ENCODE peak calls at places on chromosomes 7 and 10, in six cellular contexts. G is prostate gland, H is transverse colon, D is adrenal gland, R is HCT116, B is K562. Y is an unnamed sample. For H3K27me3, the result is how much of the 10 kb centered on the place peaks cover.

GRCh38 chr10:127243490-127244272 is 47.3 kb upstream of the INSYN2A start:
- DNase-seq in B (peak), G (no peak), H (peak), D (peak), R (peak), Y (no peak)

GRCh38 chr10:101014230-101014884 is 14.7 kb downstream of the LZTS2 start:
- DNase-seq in G (peak), B (peak), R (no peak), H (peak), D (peak), Y (peak)

GRCh38 chr7:23529262-23529859 is 2.4 kb downstream of the TRA2A start:
- DNase-seq in D (peak), R (no peak), H (no peak), G (no peak), B (peak), Y (no peak)

GRCh38 chr10:115030483-115031200 is 62.5 kb upstream of the ATRNL1 start:
- DNase-seq in B (peak), G (no peak), D (no peak), H (no peak), R (no peak), Y (no peak)

GRCh38 chr10:29113251-29113945 is 175.5 kb upstream of the LYZL1 start:
- DNase-seq in G (no peak), D (no peak), R (no peak), B (no peak), H (no peak), Y (no peak)

GRCh38 chr7:124073325-124073676 is 40.4 kb upstream of the TMEM229A start:
- DNase-seq in B (no peak), D (no peak), G (no peak), H (no peak), R (no peak), Y (no peak)

GRCh38 chr7:90751595-90751994 is 155.5 kb downstream of the CDK14 start:
- DNase-seq in B (no peak), D (no peak), H (no peak), R (no peak), G (no peak), Y (no peak)

GRCh38 chr10:75065081-75065480 is 46.4 kb upstream of the SAMD8 start:
- DNase-seq in H (no peak), R (no peak), G (no peak), D (no peak), B (no peak), Y (no peak)

GRCh38 chr10:102449321-102450123 is 1.8 kb downstream of the C10orf95 start:
- DNase-seq in R (peak), H (peak), B (peak), D (peak), G (peak), Y (peak)

GRCh38 chr7:37921340-37921805 is 933 bp downstream of the EPDR1 start:
- DNase-seq in G (no peak), H (peak), R (no peak), D (peak), B (peak), Y (peak)

GRCh38 chr7:26101471-26102151 is 50.4 kb upstream of the NFE2L3 start:
- DNase-seq in G (no peak), R (no peak), B (no peak), D (peak), H (peak), Y (no peak)

GRCh38 chr10:588246-589165 is 101.0 kb downstream of the DIP2C start:
- DNase-seq in D (no peak), R (no peak), G (no peak), B (peak), H (no peak), Y (no peak)

GRCh38 chr7:24704311-24704710 is 53.0 kb downstream of the GSDME start:
- DNase-seq in R (no peak), H (no peak), D (no peak), G (no peak), B (no peak), Y (no peak)

GRCh38 chr10:6114758-6115410 is 26.1 kb downstream of the RBM17 start:
- DNase-seq in B (no peak), G (no peak), R (no peak), H (no peak), D (peak), Y (peak)

GRCh38 chr10:124175701-124176100 is 82.3 kb upstream of the CHST15 start:
- DNase-seq in B (no peak), G (no peak), D (no peak), H (no peak), R (no peak), Y (no peak)

GRCh38 chr10:7046615-7047014 is 364.2 kb downstream of the SFMBT2 start:
- DNase-seq in D (no peak), B (no peak), G (no peak), R (no peak), H (no peak), Y (no peak)

GRCh38 chr7:27374958-27375841 is 132.6 kb downstream of the EVX1 start:
- DNase-seq in B (no peak), R (no peak), G (no peak), D (no peak), H (no peak), Y (no peak)

GRCh38 chr7:44285561-44285960 is 39.8 kb downstream of the CAMK2B start:
- DNase-seq in G (no peak), D (peak), H (no peak), B (no peak), R (no peak), Y (peak)

GRCh38 chr7:46174192-46174572 is 253.1 kb upstream of the IGFBP3 start:
- DNase-seq in D (no peak), B (no peak), H (no peak), G (no peak), R (no peak), Y (no peak)

GRCh38 chr10:50992356-50992866 is 81.9 kb upstream of the PRKG1 start:
- DNase-seq in G (no peak), D (no peak), R (no peak), B (no peak), H (no peak), Y (no peak)

GRCh38 chr10:50992972-50993766 is 81.1 kb upstream of the PRKG1 start:
- DNase-seq in H (no peak), G (no peak), D (no peak), B (no peak), R (no peak), Y (no peak)

GRCh38 chr10:50991496-50992355 is 82.6 kb upstream of the PRKG1 start:
- DNase-seq in B (no peak), H (peak), D (no peak), G (peak), R (no peak), Y (no peak)

GRCh38 chr10:50988792-50989191 is 85.5 kb upstream of the PRKG1 start:
- DNase-seq in G (no peak), R (no peak), D (no peak), H (no peak), B (peak), Y (no peak)

GRCh38 chr10:50990568-50991495 is 83.5 kb upstream of the PRKG1 start:
- DNase-seq in B (no peak), H (peak), D (no peak), R (peak), G (no peak), Y (no peak)
- TF ChIP-seq POLR2A in B (no peak), H (no peak), D (no peak), R (no peak), G (no peak), Y (no peak)

DNA sequence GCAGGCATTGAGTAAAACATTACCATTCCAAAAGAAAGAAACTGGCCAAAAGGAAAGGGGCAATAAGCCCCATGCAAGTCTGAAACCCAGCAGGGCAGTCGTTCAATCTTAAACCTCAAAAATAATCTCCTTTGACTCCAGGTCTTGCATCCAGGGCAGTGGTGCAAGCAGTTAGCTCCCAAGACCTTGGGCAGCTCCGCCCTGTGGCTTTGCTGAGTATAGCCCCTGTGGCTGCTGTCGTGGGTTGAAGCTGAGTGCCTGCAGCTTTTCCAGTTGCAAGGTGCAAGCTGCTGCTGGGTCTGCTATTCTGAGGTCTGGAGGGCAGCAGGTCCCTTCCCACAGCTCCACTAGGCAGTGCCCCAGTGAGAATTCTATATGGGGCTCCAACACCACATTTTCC is 580.1 kb upstream of the AUTS2 start:
- DNase-seq in B (no peak), G (no peak), R (no peak), D (no peak), H (no peak), Y (no peak)
- TF ChIP-seq CTCF in B (no peak), G (no peak), R (no peak), D (no peak), H (no peak), Y (no peak)

GRCh38 chr10:117253908-117254307 is 13.0 kb downstream of the SLC18A2 start:
- DNase-seq in D (no peak), R (no peak), G (no peak), H (no peak), B (no peak), Y (no peak)
- H3K27me3 ChIP-seq in D (under half), R (under half), G (under half), H (under half), B (under half), Y (under half)

GRCh38 chr10:32980558-32981468 is 22.8 kb upstream of the ITGB1 start:
- DNase-seq in R (peak), G (peak), B (peak), D (peak), H (peak), Y (peak)
- TF ChIP-seq POLR2A in R (no peak), G (peak), B (peak), D (peak), H (peak), Y (peak)

GRCh38 chr7:148621563-148621962 is 31.0 kb downstream of the C7orf33 start:
- DNase-seq in H (no peak), R (no peak), B (no peak), D (no peak), G (no peak), Y (no peak)

GRCh38 chr7:148620749-148621372 is 30.3 kb downstream of the C7orf33 start:
- DNase-seq in R (peak), B (peak), H (no peak), G (no peak), D (no peak), Y (no peak)

GRCh38 chr7:148623586-148624282 is 33.2 kb downstream of the C7orf33 start:
- DNase-seq in H (no peak), R (no peak), G (no peak), B (no peak), D (no peak), Y (no peak)

GRCh38 chr7:148624735-148625134 is 34.2 kb downstream of the C7orf33 start:
- DNase-seq in B (no peak), H (no peak), G (no peak), R (no peak), D (no peak), Y (no peak)

GRCh38 chr7:148622887-148623585 is 32.5 kb downstream of the C7orf33 start:
- DNase-seq in D (peak), R (no peak), B (no peak), H (no peak), G (no peak), Y (no peak)
- TF ChIP-seq CTCF in D (no peak), R (no peak), B (no peak), H (no peak), G (no peak), Y (no peak)

GRCh38 chr7:157603005-157603404 is 266.2 kb downstream of the DNAJB6 start:
- DNase-seq in G (no peak), R (no peak), H (no peak), B (no peak), D (no peak), Y (no peak)

GRCh38 chr7:157602581-157602980 is 265.8 kb downstream of the DNAJB6 start:
- DNase-seq in G (no peak), B (no peak), D (no peak), R (no peak), H (no peak), Y (no peak)

GRCh38 chr7:157603716-157604115 is 266.9 kb downstream of the DNAJB6 start:
- DNase-seq in B (no peak), H (no peak), G (no peak), D (no peak), R (no peak), Y (no peak)

GRCh38 chr7:157601530-157601929 is 264.7 kb downstream of the DNAJB6 start:
- DNase-seq in R (no peak), G (no peak), H (no peak), B (no peak), D (no peak), Y (no peak)

DNA sequence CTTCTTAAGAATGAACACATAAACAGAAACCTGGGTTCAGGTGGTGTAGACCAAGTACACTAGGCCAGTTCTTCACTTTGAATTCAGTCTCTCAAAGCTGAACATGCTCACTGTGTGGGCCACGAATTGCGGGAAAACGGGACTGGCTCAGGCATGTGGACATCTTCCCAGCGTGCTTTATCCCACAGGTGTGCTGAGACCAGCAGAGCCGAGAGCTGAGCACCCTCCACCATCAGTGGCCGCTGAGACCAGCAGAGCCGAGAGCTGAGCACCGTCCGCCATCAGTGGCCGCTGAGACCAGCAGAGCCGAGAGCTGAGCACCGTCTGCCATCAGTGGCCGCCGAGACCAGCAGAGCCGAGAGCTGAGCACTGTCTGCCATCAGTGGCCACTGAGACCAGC is 265.4 kb downstream of the DNAJB6 start:
- DNase-seq in H (no peak), R (no peak), B (no peak), D (no peak), G (no peak), Y (no peak)
- H3K27me3 ChIP-seq in H (under half), R (under half), B (half or more), D (under half), G (under half), Y (under half)

GRCh38 chr10:58267713-58268453 is at the start of gene IPMK:
- DNase-seq in B (peak), H (peak), D (peak), R (peak), G (peak), Y (peak)

GRCh38 chr10:58268454-58268945 is 462 bp upstream of the CISD1 start:
- DNase-seq in B (no peak), H (no peak), G (no peak), R (no peak), D (no peak), Y (no peak)

GRCh38 chr10:58266003-58266825 is 1.5 kb downstream of the IPMK start:
- DNase-seq in B (peak), G (no peak), H (no peak), D (no peak), R (no peak), Y (no peak)

GRCh38 chr10:58266826-58267712 is 625 bp downstream of the IPMK start:
- DNase-seq in R (no peak), H (peak), D (peak), G (peak), B (peak), Y (peak)

GRCh38 chr10:58268946-58269831 is at the start of gene CISD1:
- DNase-seq in H (peak), B (peak), R (peak), D (peak), G (peak), Y (peak)
- TF ChIP-seq POLR2A in H (peak), B (peak), R (peak), D (peak), G (peak), Y (peak)

DNA sequence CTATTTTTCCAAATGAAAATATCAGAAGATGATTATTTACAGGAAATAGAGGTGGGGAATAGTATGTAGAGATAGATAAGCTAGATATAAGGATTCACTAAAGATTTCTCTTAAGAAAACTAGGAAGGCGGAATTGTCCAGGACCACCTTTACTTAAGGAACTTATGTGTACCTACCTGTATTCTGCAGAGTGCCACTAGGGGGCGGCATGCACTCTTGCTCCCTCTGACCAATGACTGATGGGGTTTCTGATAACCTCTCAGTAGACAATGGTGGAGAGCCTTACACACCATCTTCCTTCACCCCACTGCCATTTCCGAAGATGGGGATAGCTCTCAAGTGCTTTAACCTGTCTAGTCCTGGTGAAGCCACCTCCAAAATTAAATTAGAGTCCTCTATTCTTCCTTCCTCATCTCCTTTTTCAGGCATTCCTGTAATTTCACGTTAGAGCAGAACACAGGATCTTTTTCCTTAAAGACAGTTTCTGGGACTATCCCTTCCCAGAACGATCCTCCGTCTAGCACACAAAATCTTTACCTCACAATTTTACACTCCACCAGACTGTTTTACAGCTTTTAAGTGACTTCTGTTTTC is 453.1 kb downstream of the SORCS1 start:
- DNase-seq in R (peak), D (peak), B (peak), H (peak), G (no peak), Y (peak)
- TF ChIP-seq CTCF in R (peak), D (peak), B (peak), H (peak), G (peak), Y (peak)

DNA sequence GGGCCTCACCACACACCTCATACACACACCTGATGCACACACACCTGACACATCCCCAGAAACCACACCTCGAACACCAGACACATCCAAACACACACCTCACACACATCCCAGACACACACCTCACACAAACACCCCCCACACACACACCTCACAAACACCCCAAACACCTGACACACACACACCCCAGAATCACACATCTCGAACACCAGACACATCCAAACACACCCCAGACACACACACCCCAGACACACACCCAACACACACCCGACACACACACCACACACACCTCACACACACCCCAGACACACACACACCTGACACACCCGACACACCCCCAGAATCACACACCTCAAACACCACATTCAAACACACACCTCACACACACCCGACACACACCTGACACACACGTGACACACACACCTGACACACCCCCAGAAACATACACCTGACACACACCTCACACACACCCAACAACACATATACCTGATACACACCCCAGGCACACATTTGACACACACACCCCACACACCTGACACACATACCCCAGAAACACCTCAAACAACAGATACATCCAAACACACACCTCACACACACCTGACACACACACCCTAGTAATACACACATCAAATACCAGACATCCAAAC is 506 bp upstream of the CALY start:
- DNase-seq in D (no peak), H (no peak), G (no peak), R (no peak), B (no peak), Y (no peak)
- H3K27me3 ChIP-seq in D (under half), H (half or more), G (under half), R (under half), B (under half), Y (half or more)

GRCh38 chr10:1962025-1962424 is 224.7 kb upstream of the ADARB2 start:
- DNase-seq in H (no peak), B (peak), R (no peak), G (no peak), D (no peak), Y (no peak)
- TF ChIP-seq POLR2A in H (no peak), B (no peak), R (no peak), G (no peak), D (no peak), Y (no peak)

Y was measured in tibial nerve.